ENCODE peak calls at places on chromosome 7, in ten cellular contexts. P is mesenchymal stem cell, Y is BJ, N is AG04450, Q is psoas muscle, A is choroid plexus epithelial cell, R is transverse colon, B is T follicular helper cell, O is AG20443, X is HTR-8/SVneo. T is an unnamed sample.
A peak's percentile ranks its signal among the peaks of the same experiment; 100 is the strongest.

GRCh38 chr7:98276241-98276761 is 5.2 kb upstream of the BRI3 start:
- DNase-seq in P (peak; percentile 59), R (no peak), Y (peak; percentile 37), X (no peak), A (peak; percentile 94), O (peak; percentile 63), Q (no peak), B (no peak), N (peak; percentile 29), T (peak; percentile 77)

GRCh38 chr7:127943541-127944521 is 87.4 kb downstream of the LRRC4 start:
- DNase-seq in B (no peak), P (no peak), R (no peak), O (peak; percentile 14), N (no peak), Y (no peak), X (no peak), A (peak; percentile 34), Q (no peak), T (peak; percentile 19)

GRCh38 chr7:30163231-30163894 is 28.6 kb downstream of the MTURN start:
- DNase-seq in O (no peak), Q (no peak), P (no peak), R (no peak), N (no peak), Y (no peak), B (no peak), X (no peak), A (peak; percentile 5), T (no peak)

GRCh38 chr7:691361-692045 is 35.0 kb upstream of the DNAAF5 start:
- DNase-seq in Q (peak; percentile 31), R (no peak), N (no peak), A (no peak), P (no peak), B (no peak), O (no peak), Y (no peak), X (no peak), T (no peak)

GRCh38 chr7:5382281-5383041 is 41.2 kb downstream of the TNRC18 start:
- DNase-seq in Y (no peak), B (no peak), A (peak; percentile 81), O (peak; percentile 41), Q (no peak), N (no peak), P (peak; percentile 66), X (no peak), R (no peak), T (peak; percentile 39)

GRCh38 chr7:44149571-44150465 is 8.7 kb upstream of the MYL7 start:
- DNase-seq in R (no peak), P (no peak), A (peak; percentile 35), O (no peak), X (no peak), Q (no peak), N (no peak), Y (no peak), B (no peak), T (peak; percentile 7)

GRCh38 chr7:129438839-129439640 is 4.8 kb downstream of the STRIP2 start:
- DNase-seq in Q (no peak), A (peak; percentile 86), B (no peak), O (no peak), X (peak; percentile 42), N (no peak), R (no peak), Y (no peak), P (peak; percentile 50), T (no peak)

GRCh38 chr7:47625861-47626444 is 44.0 kb upstream of the TNS3 start:
- DNase-seq in N (no peak), Y (no peak), P (no peak), A (peak; percentile 73), Q (no peak), R (no peak), B (no peak), X (no peak), O (no peak), T (no peak)

GRCh38 chr7:50653997-50654425 is 88.8 kb upstream of the DDC start:
- DNase-seq in X (no peak), Y (no peak), B (no peak), N (no peak), P (no peak), R (peak; percentile 59), Q (peak; percentile 89), A (peak; percentile 59), O (peak; percentile 35), T (peak; percentile 36)

GRCh38 chr7:84701524-84702306 is 485.1 kb downstream of the SEMA3D start:
- DNase-seq in O (peak; percentile 70), N (peak; percentile 46), X (peak; percentile 8), R (peak; percentile 21), P (peak; percentile 95), A (peak; percentile 96), B (no peak), Q (no peak), Y (no peak), T (no peak)

GRCh38 chr7:14510268-14510667 is 392.3 kb downstream of the DGKB start:
- DNase-seq in Q (no peak), P (no peak), B (no peak), O (no peak), Y (no peak), X (no peak), A (no peak), N (no peak), R (no peak), T (no peak)

GRCh38 chr7:78585958-78586357 is 787.4 kb downstream of the PHTF2 start:
- DNase-seq in R (no peak), O (no peak), B (no peak), A (no peak), X (no peak), N (no peak), Q (no peak), Y (no peak), P (no peak), T (no peak)

GRCh38 chr7:52017802-52018679 is 701.4 kb upstream of the COBL start:
- DNase-seq in Q (no peak), P (peak; percentile 7), X (no peak), Y (no peak), O (no peak), N (no peak), B (no peak), A (no peak), R (peak; percentile 20), T (peak; percentile 50)

GRCh38 chr7:143979999-143980398 is 20.1 kb upstream of the OR6B1 start:
- DNase-seq in N (no peak), O (no peak), A (no peak), Q (no peak), R (no peak), Y (no peak), X (no peak), P (no peak), B (no peak), T (no peak)

GRCh38 chr7:142767451-142767850 is 3.3 kb upstream of the PRSS2 start:
- DNase-seq in A (no peak), X (no peak), O (no peak), R (no peak), N (no peak), P (no peak), B (no peak), Y (no peak), Q (no peak), T (no peak)

GRCh38 chr7:28020302-28020940 is 160.2 kb downstream of the JAZF1 start:
- DNase-seq in R (peak; percentile 58), O (peak; percentile 89), A (peak; percentile 87), P (peak; percentile 81), Q (peak; percentile 77), Y (no peak), B (peak; percentile 3), X (peak; percentile 84), N (peak; percentile 46), T (peak; percentile 64)

GRCh38 chr7:5661941-5662340 is 119.5 kb downstream of the RNF216 start:
- DNase-seq in B (no peak), Q (no peak), N (no peak), X (no peak), R (no peak), O (no peak), Y (no peak), P (no peak), A (no peak), T (no peak)

GRCh38 chr7:43764807-43765491 is 6.5 kb downstream of the BLVRA start:
- DNase-seq in R (no peak), Q (no peak), O (peak; percentile 28), Y (peak; percentile 20), A (peak; percentile 76), N (no peak), B (no peak), X (no peak), P (peak; percentile 58), T (no peak)

GRCh38 chr7:76380623-76380966 is 21.8 kb upstream of the YWHAG start:
- DNase-seq in Q (no peak), X (no peak), A (peak; percentile 28), B (no peak), N (no peak), R (no peak), P (no peak), Y (no peak), O (no peak), T (no peak)

T was measured in body of pancreas.